ENCODE peak calls at places on chromosome 2, in seven cellular contexts. N is tibial artery, K is endodermal cell, B is H1, W is esophagus muscularis mucosa, J is RWPE2, Z is kidney. M is an unnamed sample.

GRCh38 chr2:178811901-178812300 is 4.7 kb upstream of the TTN start:
- DNase-seq in N (no peak), K (no peak), B (no peak), W (no peak), J (no peak), Z (no peak), M (no peak)

GRCh38 chr2:36371963-36372391 is 16.4 kb downstream of the CRIM1 start:
- DNase-seq in N (no peak), K (no peak), B (no peak), W (no peak), J (no peak), Z (no peak), M (no peak)

GRCh38 chr2:85750509-85751299 is 3.1 kb upstream of the ATOH8 start:
- DNase-seq in N (peak; percentile 90), K (peak; percentile 90), B (peak; percentile 83), W (no peak), J (peak; percentile 45), Z (no peak), M (peak; percentile 87)

GRCh38 chr2:62504657-62505056 is 1.3 kb downstream of the TMEM17 start:
- DNase-seq in N (no peak), K (no peak), B (no peak), W (no peak), J (no peak), Z (no peak), M (no peak)

GRCh38 chr2:191250400-191250799 is 5.2 kb downstream of the MYO1B start:
- DNase-seq in N (no peak), K (no peak), B (no peak), W (no peak), J (no peak), Z (no peak), M (no peak)

GRCh38 chr2:15177103-15177502 is 384.0 kb downstream of the NBAS start:
- DNase-seq in N (no peak), K (no peak), B (no peak), W (no peak), J (no peak), Z (no peak), M (no peak)

GRCh38 chr2:105439130-105439529 is 40.3 kb upstream of the FHL2 start:
- DNase-seq in N (no peak), K (no peak), B (no peak), W (no peak), J (no peak), Z (no peak), M (no peak)

GRCh38 chr2:120958623-120959366 is 223.1 kb downstream of the GLI2 start:
- DNase-seq in N (no peak), K (peak; percentile 94), B (peak; percentile 93), W (no peak), J (no peak), Z (no peak), M (no peak)

GRCh38 chr2:111164078-111164477 is 43.4 kb downstream of the BCL2L11 start:
- DNase-seq in N (no peak), K (peak; percentile 48), B (no peak), W (no peak), J (no peak), Z (no peak), M (no peak)

GRCh38 chr2:111159640-111160039 is 38.9 kb downstream of the BCL2L11 start:
- DNase-seq in N (no peak), K (no peak), B (no peak), W (no peak), J (no peak), Z (no peak), M (no peak)

GRCh38 chr2:111160758-111161157 is 40.0 kb downstream of the BCL2L11 start:
- DNase-seq in N (no peak), K (peak; percentile 12), B (no peak), W (no peak), J (no peak), Z (no peak), M (no peak)

GRCh38 chr2:111162718-111163331 is 42.1 kb downstream of the BCL2L11 start:
- DNase-seq in N (no peak), K (peak; percentile 30), B (no peak), W (no peak), J (no peak), Z (no peak), M (no peak)

DNA sequence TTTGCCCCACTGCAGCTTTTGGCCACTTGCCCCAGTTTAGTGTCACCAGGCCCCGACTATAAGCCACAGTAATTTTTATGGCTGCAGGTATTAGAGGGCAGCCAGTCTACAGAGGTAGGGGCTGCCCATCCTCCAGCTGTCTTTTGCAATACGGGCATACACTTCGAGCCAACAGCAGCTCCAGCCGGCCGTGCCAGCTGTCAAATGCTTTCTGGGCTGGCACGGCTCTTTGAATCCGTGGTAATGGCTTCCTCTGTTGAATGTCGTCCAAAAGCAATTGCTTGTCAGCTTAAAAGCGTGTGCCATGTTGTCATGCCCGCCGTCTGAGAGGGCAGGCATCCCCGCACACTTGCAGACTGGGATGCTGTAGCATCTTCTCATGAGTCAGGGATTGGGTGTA is 41.3 kb downstream of the BCL2L11 start:
- DNase-seq in N (peak; percentile 84), K (peak; percentile 20), B (no peak), W (no peak), J (no peak), Z (no peak), M (no peak)
- H3K4me1 ChIP-seq in N (no peaks in the 10 kb centered on the region), K (peaks cover 17% of the 10 kb centered on the region), B (peaks cover 12% of the 10 kb centered on the region), W (peaks cover 30% of the 10 kb centered on the region), J (peaks cover 4% of the 10 kb centered on the region), Z (peaks cover 10% of the 10 kb centered on the region), M (peaks cover 7% of the 10 kb centered on the region)

GRCh38 chr2:217948341-217948791 is 54.4 kb downstream of the TNS1 start:
- DNase-seq in N (peak; percentile 63), K (no peak), B (no peak), W (no peak), J (peak; percentile 19), Z (no peak), M (peak; percentile 56)
- H3K4me1 ChIP-seq in N (peaks cover 8% of the 10 kb centered on the region), K (no peaks in the 10 kb centered on the region), B (peaks cover 7% of the 10 kb centered on the region), W (peaks cover 64% of the 10 kb centered on the region), J (peaks cover 8% of the 10 kb centered on the region), Z (peaks cover 69% of the 10 kb centered on the region), M (peaks cover 94% of the 10 kb centered on the region)

GRCh38 chr2:160339291-160339690 is 139.2 kb upstream of the ITGB6 start:
- DNase-seq in N (no peak), K (no peak), B (no peak), W (no peak), J (no peak), Z (no peak), M (no peak)

GRCh38 chr2:160347269-160347863 is 146.2 kb downstream of the RBMS1 start:
- DNase-seq in N (no peak), K (no peak), B (no peak), W (no peak), J (no peak), Z (no peak), M (no peak)

GRCh38 chr2:160339726-160340125 is 139.7 kb upstream of the ITGB6 start:
- DNase-seq in N (no peak), K (no peak), B (no peak), W (no peak), J (no peak), Z (no peak), M (no peak)

GRCh38 chr2:160345102-160345501 is 145.0 kb upstream of the ITGB6 start:
- DNase-seq in N (no peak), K (no peak), B (no peak), W (no peak), J (no peak), Z (no peak), M (no peak)

DNA sequence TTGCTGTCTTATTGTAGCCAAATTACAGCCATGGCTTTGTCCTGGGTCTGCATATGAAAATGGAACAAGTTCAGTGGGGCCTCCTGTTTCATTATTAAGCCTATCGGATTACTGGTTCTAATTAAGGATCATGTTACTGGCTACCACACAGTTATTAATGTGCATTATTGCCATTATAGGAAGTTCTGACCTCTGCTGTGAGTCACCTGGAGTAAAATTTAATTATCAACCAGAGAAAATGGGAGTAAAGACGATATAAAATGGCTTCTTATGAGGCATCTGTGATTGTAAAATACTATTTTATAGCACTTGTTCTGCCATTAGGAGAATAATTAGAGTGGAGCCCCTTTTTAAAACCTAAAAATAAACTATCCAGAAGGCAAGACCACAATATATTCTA is 143.3 kb upstream of the ITGB6 start:
- DNase-seq in N (no peak), K (no peak), B (no peak), W (no peak), J (no peak), Z (no peak), M (no peak)
- H3K4me1 ChIP-seq in N (no peaks in the 10 kb centered on the region), K (no peaks in the 10 kb centered on the region), B (no peaks in the 10 kb centered on the region), W (peaks cover 45% of the 10 kb centered on the region), J (peaks cover 20% of the 10 kb centered on the region), Z (peaks cover 5% of the 10 kb centered on the region), M (peaks cover 77% of the 10 kb centered on the region)

GRCh38 chr2:134259571-134259970 is 5.7 kb downstream of the MGAT5 start:
- DNase-seq in N (no peak), K (no peak), B (no peak), W (no peak), J (no peak), Z (no peak), M (no peak)

GRCh38 chr2:134258684-134259408 is 5.0 kb downstream of the MGAT5 start:
- DNase-seq in N (no peak), K (no peak), B (no peak), W (no peak), J (no peak), Z (no peak), M (no peak)

GRCh38 chr2:134256961-134257360 is 3.1 kb downstream of the MGAT5 start:
- DNase-seq in N (no peak), K (no peak), B (no peak), W (no peak), J (no peak), Z (no peak), M (no peak)

GRCh38 chr2:134257965-134258683 is 4.3 kb downstream of the MGAT5 start:
- DNase-seq in N (no peak), K (no peak), B (no peak), W (no peak), J (no peak), Z (no peak), M (no peak)

DNA sequence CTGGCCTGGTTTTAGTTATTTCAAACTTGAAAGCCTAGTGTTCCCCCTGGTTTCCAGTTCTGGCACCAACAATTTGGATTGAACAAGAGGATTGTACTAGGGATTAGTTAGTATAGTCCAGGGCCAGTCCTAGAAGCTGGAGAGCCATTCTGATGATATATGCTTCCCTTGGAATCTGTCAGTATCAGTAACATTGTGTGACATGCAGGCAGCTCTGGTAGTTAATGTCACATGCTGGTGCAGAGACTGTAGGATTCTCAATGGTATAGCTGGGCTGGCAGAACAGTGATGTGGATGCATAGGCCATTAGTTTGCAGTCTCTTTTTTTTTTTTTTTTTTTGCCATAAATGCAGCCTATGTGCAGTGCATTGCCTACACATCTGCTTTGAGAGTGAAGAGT is 3.6 kb downstream of the MGAT5 start:
- DNase-seq in N (no peak), K (no peak), B (no peak), W (no peak), J (no peak), Z (no peak), M (no peak)
- H3K4me1 ChIP-seq in N (no peaks in the 10 kb centered on the region), K (no peaks in the 10 kb centered on the region), B (peaks cover 3% of the 10 kb centered on the region), W (peaks cover 60% of the 10 kb centered on the region), J (no peaks in the 10 kb centered on the region), Z (peaks cover 16% of the 10 kb centered on the region), M (no peaks in the 10 kb centered on the region)